ENCODE peak calls at places on chromosomes 5 and 9, in eight cellular contexts. One of them, this sample, is unnamed.

GRCh38 chr9:10612649-10613398 is at the start of gene PTPRD:
- DNase-seq in aorta: peak
- DNase-seq in naive thymus-derived CD8-positive, alpha-beta T cell: no peak
- DNase-seq in nucleus accumbens: peak
- DNase-seq in KBM-7: peak
- DNase-seq in stimulated activated CD4-positive, alpha-beta T cell treated with anti-CD3 and anti-CD28 coated beads, Interleukin-1b, Interleukin-23, amount 100 ng/mL, for 1 hour: no peak
- DNase-seq in left lobe of liver: no peak
- DNase-seq in AG08396: peak
- DNase-seq in this sample: no peak

GRCh38 chr9:114460513-114461225 is 44.6 kb downstream of the WHRN start:
- DNase-seq in nucleus accumbens: no peak
- DNase-seq in aorta: no peak
- DNase-seq in AG08396: no peak
- DNase-seq in stimulated activated CD4-positive, alpha-beta T cell treated with anti-CD3 and anti-CD28 coated beads, Interleukin-1b, Interleukin-23, amount 100 ng/mL, for 1 hour: no peak
- DNase-seq in naive thymus-derived CD8-positive, alpha-beta T cell: no peak
- DNase-seq in left lobe of liver: no peak
- DNase-seq in KBM-7: no peak
- DNase-seq in this sample: no peak

GRCh38 chr9:121383715-121384114 is 13.7 kb upstream of the STOM start:
- DNase-seq in naive thymus-derived CD8-positive, alpha-beta T cell: no peak
- DNase-seq in AG08396: no peak
- DNase-seq in stimulated activated CD4-positive, alpha-beta T cell treated with anti-CD3 and anti-CD28 coated beads, Interleukin-1b, Interleukin-23, amount 100 ng/mL, for 1 hour: no peak
- DNase-seq in aorta: no peak
- DNase-seq in left lobe of liver: no peak
- DNase-seq in nucleus accumbens: no peak
- DNase-seq in KBM-7: peak
- DNase-seq in this sample: no peak

GRCh38 chr5:135320718-135321484 is 78.1 kb downstream of the MACROH2A1 start:
- DNase-seq in AG08396: no peak
- DNase-seq in KBM-7: no peak
- DNase-seq in left lobe of liver: peak
- DNase-seq in aorta: peak
- DNase-seq in nucleus accumbens: no peak
- DNase-seq in stimulated activated CD4-positive, alpha-beta T cell treated with anti-CD3 and anti-CD28 coated beads, Interleukin-1b, Interleukin-23, amount 100 ng/mL, for 1 hour: no peak
- DNase-seq in naive thymus-derived CD8-positive, alpha-beta T cell: no peak
- DNase-seq in this sample: no peak

GRCh38 chr5:104179057-104179456 is 616.5 kb upstream of the NUDT12 start:
- DNase-seq in KBM-7: peak
- DNase-seq in left lobe of liver: peak
- DNase-seq in nucleus accumbens: peak
- DNase-seq in naive thymus-derived CD8-positive, alpha-beta T cell: no peak
- DNase-seq in aorta: no peak
- DNase-seq in AG08396: peak
- DNase-seq in stimulated activated CD4-positive, alpha-beta T cell treated with anti-CD3 and anti-CD28 coated beads, Interleukin-1b, Interleukin-23, amount 100 ng/mL, for 1 hour: no peak
- DNase-seq in this sample: no peak

GRCh38 chr9:32251539-32251938 is 132.9 kb upstream of the ACO1 start:
- DNase-seq in nucleus accumbens: peak
- DNase-seq in aorta: no peak
- DNase-seq in naive thymus-derived CD8-positive, alpha-beta T cell: no peak
- DNase-seq in left lobe of liver: peak
- DNase-seq in AG08396: peak
- DNase-seq in stimulated activated CD4-positive, alpha-beta T cell treated with anti-CD3 and anti-CD28 coated beads, Interleukin-1b, Interleukin-23, amount 100 ng/mL, for 1 hour: no peak
- DNase-seq in KBM-7: peak
- DNase-seq in this sample: no peak

GRCh38 chr9:107447834-107448233 is 41.7 kb downstream of the KLF4 start:
- DNase-seq in naive thymus-derived CD8-positive, alpha-beta T cell: no peak
- DNase-seq in KBM-7: no peak
- DNase-seq in stimulated activated CD4-positive, alpha-beta T cell treated with anti-CD3 and anti-CD28 coated beads, Interleukin-1b, Interleukin-23, amount 100 ng/mL, for 1 hour: no peak
- DNase-seq in AG08396: no peak
- DNase-seq in left lobe of liver: no peak
- DNase-seq in aorta: no peak
- DNase-seq in nucleus accumbens: no peak
- DNase-seq in this sample: no peak

GRCh38 chr5:168917947-168918600 is 338.9 kb upstream of the PANK3 start:
- DNase-seq in AG08396: no peak
- DNase-seq in left lobe of liver: no peak
- DNase-seq in KBM-7: no peak
- DNase-seq in naive thymus-derived CD8-positive, alpha-beta T cell: no peak
- DNase-seq in stimulated activated CD4-positive, alpha-beta T cell treated with anti-CD3 and anti-CD28 coated beads, Interleukin-1b, Interleukin-23, amount 100 ng/mL, for 1 hour: no peak
- DNase-seq in aorta: no peak
- DNase-seq in nucleus accumbens: no peak
- DNase-seq in this sample: no peak

GRCh38 chr9:126696091-126696763 is 82.5 kb downstream of the LMX1B start:
- DNase-seq in KBM-7: no peak
- DNase-seq in aorta: peak
- DNase-seq in AG08396: no peak
- DNase-seq in naive thymus-derived CD8-positive, alpha-beta T cell: no peak
- DNase-seq in left lobe of liver: no peak
- DNase-seq in nucleus accumbens: no peak
- DNase-seq in stimulated activated CD4-positive, alpha-beta T cell treated with anti-CD3 and anti-CD28 coated beads, Interleukin-1b, Interleukin-23, amount 100 ng/mL, for 1 hour: no peak
- DNase-seq in this sample: no peak

GRCh38 chr9:95796029-95796428 is 79.5 kb upstream of the ERCC6L2 start:
- DNase-seq in nucleus accumbens: no peak
- DNase-seq in stimulated activated CD4-positive, alpha-beta T cell treated with anti-CD3 and anti-CD28 coated beads, Interleukin-1b, Interleukin-23, amount 100 ng/mL, for 1 hour: no peak
- DNase-seq in KBM-7: no peak
- DNase-seq in naive thymus-derived CD8-positive, alpha-beta T cell: no peak
- DNase-seq in left lobe of liver: no peak
- DNase-seq in AG08396: no peak
- DNase-seq in aorta: no peak
- DNase-seq in this sample: no peak

GRCh38 chr9:127779136-127779981 is 893 bp upstream of the SH2D3C start:
- DNase-seq in AG08396: no peak
- DNase-seq in left lobe of liver: no peak
- DNase-seq in naive thymus-derived CD8-positive, alpha-beta T cell: no peak
- DNase-seq in nucleus accumbens: no peak
- DNase-seq in aorta: no peak
- DNase-seq in KBM-7: no peak
- DNase-seq in stimulated activated CD4-positive, alpha-beta T cell treated with anti-CD3 and anti-CD28 coated beads, Interleukin-1b, Interleukin-23, amount 100 ng/mL, for 1 hour: no peak
- DNase-seq in this sample: no peak

GRCh38 chr9:108816037-108816436 is 39.7 kb downstream of the ACTL7B start:
- DNase-seq in left lobe of liver: no peak
- DNase-seq in nucleus accumbens: no peak
- DNase-seq in aorta: no peak
- DNase-seq in stimulated activated CD4-positive, alpha-beta T cell treated with anti-CD3 and anti-CD28 coated beads, Interleukin-1b, Interleukin-23, amount 100 ng/mL, for 1 hour: no peak
- DNase-seq in AG08396: no peak
- DNase-seq in naive thymus-derived CD8-positive, alpha-beta T cell: no peak
- DNase-seq in KBM-7: peak
- DNase-seq in this sample: no peak

GRCh38 chr5:1255081-1255561 is 29.9 kb downstream of the SLC6A18 start:
- DNase-seq in aorta: no peak
- DNase-seq in nucleus accumbens: no peak
- DNase-seq in naive thymus-derived CD8-positive, alpha-beta T cell: peak
- DNase-seq in stimulated activated CD4-positive, alpha-beta T cell treated with anti-CD3 and anti-CD28 coated beads, Interleukin-1b, Interleukin-23, amount 100 ng/mL, for 1 hour: no peak
- DNase-seq in left lobe of liver: no peak
- DNase-seq in KBM-7: no peak
- DNase-seq in AG08396: no peak
- DNase-seq in this sample: no peak

GRCh38 chr5:174239718-174240117 is 194.2 kb downstream of the NSG2 start:
- DNase-seq in KBM-7: no peak
- DNase-seq in left lobe of liver: no peak
- DNase-seq in stimulated activated CD4-positive, alpha-beta T cell treated with anti-CD3 and anti-CD28 coated beads, Interleukin-1b, Interleukin-23, amount 100 ng/mL, for 1 hour: no peak
- DNase-seq in nucleus accumbens: no peak
- DNase-seq in AG08396: no peak
- DNase-seq in aorta: no peak
- DNase-seq in naive thymus-derived CD8-positive, alpha-beta T cell: no peak
- DNase-seq in this sample: no peak

GRCh38 chr9:84823426-84824271 is 154.1 kb downstream of the NTRK2 start:
- DNase-seq in AG08396: no peak
- DNase-seq in naive thymus-derived CD8-positive, alpha-beta T cell: no peak
- DNase-seq in aorta: no peak
- DNase-seq in left lobe of liver: no peak
- DNase-seq in stimulated activated CD4-positive, alpha-beta T cell treated with anti-CD3 and anti-CD28 coated beads, Interleukin-1b, Interleukin-23, amount 100 ng/mL, for 1 hour: no peak
- DNase-seq in nucleus accumbens: no peak
- DNase-seq in KBM-7: no peak
- DNase-seq in this sample: no peak

GRCh38 chr9:127868278-127868903 is 9.1 kb downstream of the AK1 start:
- DNase-seq in naive thymus-derived CD8-positive, alpha-beta T cell: no peak
- DNase-seq in AG08396: no peak
- DNase-seq in stimulated activated CD4-positive, alpha-beta T cell treated with anti-CD3 and anti-CD28 coated beads, Interleukin-1b, Interleukin-23, amount 100 ng/mL, for 1 hour: no peak
- DNase-seq in left lobe of liver: no peak
- DNase-seq in aorta: no peak
- DNase-seq in KBM-7: no peak
- DNase-seq in nucleus accumbens: no peak
- DNase-seq in this sample: no peak

GRCh38 chr5:126778675-126779403 is 1.9 kb downstream of the LMNB1 start:
- DNase-seq in stimulated activated CD4-positive, alpha-beta T cell treated with anti-CD3 and anti-CD28 coated beads, Interleukin-1b, Interleukin-23, amount 100 ng/mL, for 1 hour: no peak
- DNase-seq in AG08396: no peak
- DNase-seq in nucleus accumbens: no peak
- DNase-seq in left lobe of liver: no peak
- DNase-seq in aorta: no peak
- DNase-seq in KBM-7: no peak
- DNase-seq in naive thymus-derived CD8-positive, alpha-beta T cell: no peak
- DNase-seq in this sample: no peak

GRCh38 chr5:103394676-103395075 is 136.1 kb downstream of the MACIR start:
- DNase-seq in naive thymus-derived CD8-positive, alpha-beta T cell: no peak
- DNase-seq in KBM-7: peak
- DNase-seq in stimulated activated CD4-positive, alpha-beta T cell treated with anti-CD3 and anti-CD28 coated beads, Interleukin-1b, Interleukin-23, amount 100 ng/mL, for 1 hour: no peak
- DNase-seq in aorta: no peak
- DNase-seq in nucleus accumbens: no peak
- DNase-seq in left lobe of liver: no peak
- DNase-seq in AG08396: no peak
- DNase-seq in this sample: no peak

GRCh38 chr5:53923969-53924876 is 363.8 kb downstream of the NDUFS4 start:
- DNase-seq in stimulated activated CD4-positive, alpha-beta T cell treated with anti-CD3 and anti-CD28 coated beads, Interleukin-1b, Interleukin-23, amount 100 ng/mL, for 1 hour: no peak
- DNase-seq in naive thymus-derived CD8-positive, alpha-beta T cell: no peak
- DNase-seq in aorta: no peak
- DNase-seq in KBM-7: no peak
- DNase-seq in left lobe of liver: no peak
- DNase-seq in AG08396: peak
- DNase-seq in nucleus accumbens: no peak
- DNase-seq in this sample: no peak

This sample was measured in GOT3.